ENCODE peak calls at places on chromosomes 5 and 9, in nine cellular contexts. F, P, R, K, I, O, D, W and E are unnamed samples.

GRCh38 chr9:80467632-80468031 is 895.9 kb downstream of the TLE4 start:
- DNase-seq in F (no peak), P (no peak), R (no peak), K (no peak), I (no peak), O (peak; percentile 10), D (no peak), W (no peak), E (no peak)

GRCh38 chr9:127519301-127520166 is 68.2 kb downstream of the LRSAM1 start:
- DNase-seq in F (no peak), P (peak; percentile 34), R (no peak), K (no peak), I (no peak), O (peak; percentile 51), D (peak; percentile 46), W (no peak), E (no peak)

GRCh38 chr5:168219515-168220410 is 71.7 kb upstream of the WWC1 start:
- DNase-seq in F (peak; percentile 73), P (no peak), R (peak; percentile 68), K (no peak), I (no peak), O (peak; percentile 38), D (peak; percentile 19), W (peak; percentile 45), E (no peak)

GRCh38 chr5:84255318-84255717 is 129.4 kb downstream of the EDIL3 start:
- DNase-seq in F (no peak), P (no peak), R (peak; percentile 47), K (no peak), I (no peak), O (no peak), D (no peak), W (no peak), E (no peak)

GRCh38 chr5:149153751-149154610 is 12.7 kb downstream of the ABLIM3 start:
- DNase-seq in F (peak; percentile 88), P (no peak), R (no peak), K (no peak), I (no peak), O (peak; percentile 69), D (no peak), W (no peak), E (peak; percentile 53)

GRCh38 chr5:106873558-106873957 is 797.2 kb downstream of the EFNA5 start:
- DNase-seq in F (no peak), P (peak; percentile 67), R (no peak), K (no peak), I (no peak), O (no peak), D (no peak), W (no peak), E (no peak)

GRCh38 chr9:110116543-110116885 is 91.4 kb downstream of the C9orf152 start:
- DNase-seq in F (no peak), P (no peak), R (no peak), K (no peak), I (no peak), O (no peak), D (no peak), W (no peak), E (no peak)

GRCh38 chr5:144333336-144333920 is 162.8 kb downstream of the KCTD16 start:
- DNase-seq in F (no peak), P (no peak), R (no peak), K (no peak), I (no peak), O (no peak), D (no peak), W (no peak), E (no peak)

GRCh38 chr9:15306068-15306756 is 804 bp downstream of the TTC39B start:
- DNase-seq in F (no peak), P (peak; percentile 83), R (no peak), K (peak; percentile 88), I (no peak), O (peak; percentile 41), D (peak; percentile 70), W (peak; percentile 9), E (peak; percentile 38)

GRCh38 chr9:108168451-108168850 is 678.9 kb upstream of the KLF4 start:
- DNase-seq in F (no peak), P (no peak), R (no peak), K (no peak), I (no peak), O (no peak), D (no peak), W (peak; percentile 66), E (no peak)

GRCh38 chr5:150167163-150167798 is 703 bp downstream of the CDX1 start:
- DNase-seq in F (no peak), P (peak; percentile 58), R (no peak), K (no peak), I (no peak), O (no peak), D (no peak), W (no peak), E (no peak)

GRCh38 chr5:76579166-76579765 is 43.9 kb downstream of the F2RL2 start:
- DNase-seq in F (no peak), P (no peak), R (no peak), K (no peak), I (no peak), O (no peak), D (no peak), W (no peak), E (no peak)

GRCh38 chr5:171615201-171616001 is 170.2 kb upstream of the SMIM23 start:
- DNase-seq in F (no peak), P (no peak), R (no peak), K (no peak), I (no peak), O (peak; percentile 26), D (no peak), W (no peak), E (peak; percentile 39)

GRCh38 chr5:146877783-146878470 is 630 bp downstream of the PPP2R2B start:
- DNase-seq in F (no peak), P (peak; percentile 22), R (no peak), K (peak; percentile 82), I (no peak), O (no peak), D (no peak), W (peak; percentile 49), E (no peak)

GRCh38 chr5:89445106-89445745 is 562.2 kb upstream of the MEF2C start:
- DNase-seq in F (no peak), P (peak; percentile 17), R (no peak), K (no peak), I (no peak), O (no peak), D (no peak), W (no peak), E (no peak)

GRCh38 chr5:153480401-153480800 is 10.1 kb upstream of the GRIA1 start:
- DNase-seq in F (no peak), P (no peak), R (no peak), K (no peak), I (no peak), O (no peak), D (no peak), W (no peak), E (no peak)

GRCh38 chr5:72242796-72243475 is 77.1 kb downstream of the MRPS27 start:
- DNase-seq in F (no peak), P (no peak), R (no peak), K (no peak), I (no peak), O (no peak), D (no peak), W (no peak), E (no peak)

GRCh38 chr5:952597-953271 is 55.9 kb upstream of the NKD2 start:
- DNase-seq in F (no peak), P (no peak), R (no peak), K (peak; percentile 59), I (no peak), O (no peak), D (no peak), W (no peak), E (no peak)

GRCh38 chr5:154627711-154628678 is 127.2 kb upstream of the LARP1 start:
- DNase-seq in F (no peak), P (no peak), R (no peak), K (no peak), I (no peak), O (no peak), D (no peak), W (no peak), E (no peak)

GRCh38 chr5:91136271-91136670 is 246.8 kb downstream of the ARRDC3 start:
- DNase-seq in F (peak; percentile 17), P (no peak), R (peak; percentile 19), K (no peak), I (no peak), O (no peak), D (no peak), W (no peak), E (no peak)
- TF ChIP-seq CTCF in F (no peak), P (no peak), R (no peak), K (no peak), I (no peak), O (no peak), D (no peak), W (no peak), E (no peak)

DNA sequence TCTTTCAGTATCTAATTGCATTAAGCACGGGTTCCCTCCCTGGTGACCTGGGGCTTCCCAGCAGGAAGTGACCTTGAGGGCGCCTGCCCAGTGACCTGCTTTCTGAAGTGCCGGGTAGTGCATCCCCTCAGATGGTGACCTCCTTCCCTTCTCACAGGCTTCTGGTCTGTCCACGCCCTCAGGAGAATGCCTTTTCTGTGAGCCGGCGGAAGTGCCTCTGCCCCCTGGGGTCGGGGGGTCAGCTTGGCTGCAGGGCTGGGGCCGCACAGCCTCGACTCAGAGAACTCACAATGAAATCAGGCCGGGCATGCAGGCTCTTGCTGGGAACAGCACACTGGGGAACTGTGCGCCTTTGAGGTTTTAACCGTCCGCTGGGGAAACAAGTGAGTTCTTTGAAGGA is 124.5 kb upstream of the PHYKPL start:
- DNase-seq in F (no peak), P (no peak), R (no peak), K (peak; percentile 81), I (no peak), O (peak; percentile 28), D (no peak), W (no peak), E (peak; percentile 40)
- H3K4me3 ChIP-seq in F (no peak overlapping the region), P (no peak overlapping the region), R (no peak overlapping the region), K (no peak overlapping the region), I (no peak overlapping the region), O (no peak overlapping the region), D (no peak overlapping the region), W (no peak overlapping the region), E (no peak overlapping the region)

GRCh38 chr5:131430794-131431193 is 166.9 kb downstream of the CDC42SE2 start:
- DNase-seq in F (no peak), P (no peak), R (no peak), K (no peak), I (no peak), O (no peak), D (no peak), W (no peak), E (no peak)
- H3K4me1 ChIP-seq in F (no peaks in the 10 kb centered on the region), P (no peaks in the 10 kb centered on the region), R (no peaks in the 10 kb centered on the region), K (no peaks in the 10 kb centered on the region), I (no peaks in the 10 kb centered on the region), O (no peaks in the 10 kb centered on the region), D (no peaks in the 10 kb centered on the region), W (no peaks in the 10 kb centered on the region), E (peaks cover under 1% of the 10 kb centered on the region)

GRCh38 chr9:77841739-77842386 is 189.7 kb downstream of the GNAQ start:
- DNase-seq in F (no peak), P (no peak), R (no peak), K (no peak), I (no peak), O (no peak), D (no peak), W (no peak), E (no peak)
- TF ChIP-seq CTCF in F (peak; percentile 26), P (no peak), R (peak; percentile 33), K (no peak), I (no peak), O (no peak), D (peak; percentile 23), W (peak; percentile 53), E (peak; percentile 36)